ENCODE peak calls at places on chromosomes 2 and 18, in eight cellular contexts. One of them, this sample, is unnamed.

GRCh38 chr2:40240067-40240466 is 211.8 kb downstream of the SLC8A1 start:
- DNase-seq in NB4: no peak
- DNase-seq in stomach: peak; percentile 39
- DNase-seq in B cell: no peak
- DNase-seq in A549: no peak
- DNase-seq in CD8-positive, alpha-beta T cell: no peak
- DNase-seq in endodermal cell: no peak
- DNase-seq in MCF 10A: peak; percentile 77
- DNase-seq in this sample: no peak

GRCh38 chr18:11260963-11261441 is 111.6 kb upstream of the PIEZO2 start:
- DNase-seq in NB4: no peak
- DNase-seq in stomach: no peak
- DNase-seq in B cell: no peak
- DNase-seq in A549: no peak
- DNase-seq in CD8-positive, alpha-beta T cell: no peak
- DNase-seq in endodermal cell: peak; percentile 59
- DNase-seq in MCF 10A: no peak
- DNase-seq in this sample: no peak

GRCh38 chr18:9933865-9934264 is 20.0 kb downstream of the VAPA start:
- DNase-seq in NB4: no peak
- DNase-seq in stomach: no peak
- DNase-seq in B cell: no peak
- DNase-seq in A549: no peak
- DNase-seq in CD8-positive, alpha-beta T cell: no peak
- DNase-seq in endodermal cell: no peak
- DNase-seq in MCF 10A: no peak
- DNase-seq in this sample: no peak

GRCh38 chr18:59909289-59910036 is 9.7 kb downstream of the PMAIP1 start:
- DNase-seq in NB4: no peak
- DNase-seq in stomach: no peak
- DNase-seq in B cell: no peak
- DNase-seq in A549: no peak
- DNase-seq in CD8-positive, alpha-beta T cell: no peak
- DNase-seq in endodermal cell: no peak
- DNase-seq in MCF 10A: no peak
- DNase-seq in this sample: no peak

GRCh38 chr18:57959278-57959677 is 84.7 kb upstream of the NEDD4L start:
- DNase-seq in NB4: peak; percentile 29
- DNase-seq in stomach: peak; percentile 69
- DNase-seq in B cell: peak; percentile 57
- DNase-seq in A549: peak; percentile 67
- DNase-seq in CD8-positive, alpha-beta T cell: no peak
- DNase-seq in endodermal cell: peak; percentile 77
- DNase-seq in MCF 10A: peak; percentile 84
- DNase-seq in this sample: peak; percentile 72

GRCh38 chr2:109131777-109132176 is 2.8 kb downstream of the SH3RF3 start:
- DNase-seq in NB4: no peak
- DNase-seq in stomach: no peak
- DNase-seq in B cell: no peak
- DNase-seq in A549: no peak
- DNase-seq in CD8-positive, alpha-beta T cell: no peak
- DNase-seq in endodermal cell: no peak
- DNase-seq in MCF 10A: no peak
- DNase-seq in this sample: no peak

GRCh38 chr18:55544028-55544427 is 44.0 kb downstream of the TCF4 start:
- DNase-seq in NB4: no peak
- DNase-seq in stomach: no peak
- DNase-seq in B cell: no peak
- DNase-seq in A549: no peak
- DNase-seq in CD8-positive, alpha-beta T cell: no peak
- DNase-seq in endodermal cell: no peak
- DNase-seq in MCF 10A: no peak
- DNase-seq in this sample: no peak

GRCh38 chr2:201021914-201022313 is 49.6 kb downstream of the HYCC2 start:
- DNase-seq in NB4: no peak
- DNase-seq in stomach: no peak
- DNase-seq in B cell: no peak
- DNase-seq in A549: no peak
- DNase-seq in CD8-positive, alpha-beta T cell: no peak
- DNase-seq in endodermal cell: no peak
- DNase-seq in MCF 10A: no peak
- DNase-seq in this sample: no peak

GRCh38 chr2:12950957-12951656 is 234.4 kb downstream of the TRIB2 start:
- DNase-seq in NB4: no peak
- DNase-seq in stomach: no peak
- DNase-seq in B cell: no peak
- DNase-seq in A549: no peak
- DNase-seq in CD8-positive, alpha-beta T cell: no peak
- DNase-seq in endodermal cell: no peak
- DNase-seq in MCF 10A: no peak
- DNase-seq in this sample: no peak

GRCh38 chr2:230916218-230916617 is 8.8 kb downstream of the GPR55 start:
- DNase-seq in NB4: no peak
- DNase-seq in stomach: peak; percentile 15
- DNase-seq in B cell: no peak
- DNase-seq in A549: no peak
- DNase-seq in CD8-positive, alpha-beta T cell: no peak
- DNase-seq in endodermal cell: peak; percentile 19
- DNase-seq in MCF 10A: no peak
- DNase-seq in this sample: no peak

GRCh38 chr2:86778957-86779356 is 11.8 kb downstream of the CD8A start:
- DNase-seq in NB4: peak; percentile 12
- DNase-seq in stomach: no peak
- DNase-seq in B cell: no peak
- DNase-seq in A549: no peak
- DNase-seq in CD8-positive, alpha-beta T cell: no peak
- DNase-seq in endodermal cell: no peak
- DNase-seq in MCF 10A: no peak
- DNase-seq in this sample: no peak

GRCh38 chr2:196277002-196277401 is 105.6 kb upstream of the STK17B start:
- DNase-seq in NB4: peak; percentile 78
- DNase-seq in stomach: no peak
- DNase-seq in B cell: peak; percentile 74
- DNase-seq in A549: no peak
- DNase-seq in CD8-positive, alpha-beta T cell: peak; percentile 45
- DNase-seq in endodermal cell: no peak
- DNase-seq in MCF 10A: no peak
- DNase-seq in this sample: peak; percentile 13

GRCh38 chr18:32552421-32553030 is 81.8 kb upstream of the GAREM1 start:
- DNase-seq in NB4: peak; percentile 64
- DNase-seq in stomach: peak; percentile 71
- DNase-seq in B cell: peak; percentile 62
- DNase-seq in A549: peak; percentile 34
- DNase-seq in CD8-positive, alpha-beta T cell: peak; percentile 55
- DNase-seq in endodermal cell: peak; percentile 89
- DNase-seq in MCF 10A: peak; percentile 81
- DNase-seq in this sample: peak; percentile 83

GRCh38 chr18:57095884-57096283 is 51.0 kb upstream of the BOD1L2 start:
- DNase-seq in NB4: peak; percentile 34
- DNase-seq in stomach: no peak
- DNase-seq in B cell: no peak
- DNase-seq in A549: no peak
- DNase-seq in CD8-positive, alpha-beta T cell: no peak
- DNase-seq in endodermal cell: no peak
- DNase-seq in MCF 10A: no peak
- DNase-seq in this sample: no peak

GRCh38 chr2:236872971-236873370 is 212.7 kb upstream of the COPS8 start:
- DNase-seq in NB4: no peak
- DNase-seq in stomach: no peak
- DNase-seq in B cell: no peak
- DNase-seq in A549: no peak
- DNase-seq in CD8-positive, alpha-beta T cell: no peak
- DNase-seq in endodermal cell: no peak
- DNase-seq in MCF 10A: no peak
- DNase-seq in this sample: no peak

GRCh38 chr2:7845332-7845731 is 836.5 kb upstream of the ID2 start:
- DNase-seq in NB4: peak; percentile 37
- DNase-seq in stomach: no peak
- DNase-seq in B cell: no peak
- DNase-seq in A549: no peak
- DNase-seq in CD8-positive, alpha-beta T cell: no peak
- DNase-seq in endodermal cell: peak; percentile 25
- DNase-seq in MCF 10A: no peak
- DNase-seq in this sample: no peak

GRCh38 chr18:78576967-78577366 is 402.7 kb upstream of the SALL3 start:
- DNase-seq in NB4: no peak
- DNase-seq in stomach: no peak
- DNase-seq in B cell: no peak
- DNase-seq in A549: no peak
- DNase-seq in CD8-positive, alpha-beta T cell: no peak
- DNase-seq in endodermal cell: no peak
- DNase-seq in MCF 10A: no peak
- DNase-seq in this sample: no peak

DNA sequence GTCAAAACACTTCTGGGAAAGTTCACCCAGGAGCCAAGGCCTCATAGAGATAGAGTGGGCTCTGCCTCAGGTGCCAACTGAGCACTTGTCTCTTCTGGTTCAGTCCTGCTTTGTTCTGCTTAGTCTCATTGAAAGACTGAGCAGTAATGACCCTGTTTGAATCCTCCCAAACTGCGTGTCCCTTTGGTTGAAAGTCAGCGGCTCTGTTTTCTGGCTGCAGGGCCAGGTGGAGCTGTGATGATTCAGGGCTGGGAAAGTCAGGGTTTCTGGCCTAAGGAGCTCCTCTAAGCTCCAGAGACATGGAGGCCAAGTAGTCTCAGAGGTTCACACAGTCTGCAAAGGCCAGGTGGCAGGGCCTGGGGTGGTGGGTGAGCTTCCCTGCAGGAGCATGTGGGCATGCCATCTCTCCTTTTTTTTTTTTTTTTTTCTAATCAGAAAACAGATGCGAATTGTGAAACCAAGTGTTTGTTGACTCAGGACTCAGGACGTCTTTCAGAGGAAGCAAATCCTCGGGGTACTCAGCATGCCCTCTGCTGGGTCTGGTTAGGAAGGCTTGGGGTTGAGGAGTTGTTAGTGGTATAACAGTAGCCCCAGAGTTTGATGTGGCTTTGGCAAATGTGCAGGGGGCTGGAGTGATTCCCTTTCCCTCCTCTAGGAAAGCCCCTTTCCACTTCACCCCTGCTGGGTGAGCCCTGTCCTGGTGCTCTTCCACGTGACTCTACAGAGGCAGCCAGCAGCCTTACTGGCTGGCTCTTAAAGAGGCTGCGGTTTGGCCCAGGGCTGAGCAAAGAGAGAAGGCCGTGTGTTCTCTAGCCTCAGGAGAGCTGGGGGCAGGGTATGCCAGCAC is 38.3 kb downstream of the TMEM17 start:
- DNase-seq in NB4: peak; percentile 21
- DNase-seq in stomach: no peak
- DNase-seq in B cell: no peak
- DNase-seq in A549: peak; percentile 25
- DNase-seq in CD8-positive, alpha-beta T cell: no peak
- DNase-seq in endodermal cell: no peak
- DNase-seq in MCF 10A: peak; percentile 57
- DNase-seq in this sample: no peak
- TF ChIP-seq CTCF in NB4: no peak
- TF ChIP-seq CTCF in stomach: no peak
- TF ChIP-seq CTCF in B cell: no peak
- TF ChIP-seq CTCF in A549: no peak
- TF ChIP-seq CTCF in CD8-positive, alpha-beta T cell: no peak
- TF ChIP-seq CTCF in endodermal cell: peak; percentile 51
- TF ChIP-seq CTCF in MCF 10A: no peak
- TF ChIP-seq CTCF in this sample: no peak

GRCh38 chr2:69643602-69644505 is at the start of gene AAK1:
- DNase-seq in NB4: peak; percentile 96
- DNase-seq in stomach: peak; percentile 91
- DNase-seq in B cell: peak; percentile 80
- DNase-seq in A549: peak; percentile 91
- DNase-seq in CD8-positive, alpha-beta T cell: peak; percentile 89
- DNase-seq in endodermal cell: peak; percentile 94
- DNase-seq in MCF 10A: peak; percentile 86
- DNase-seq in this sample: peak; percentile 89

GRCh38 chr2:69641887-69642708 is 1.4 kb downstream of the AAK1 start:
- DNase-seq in NB4: no peak
- DNase-seq in stomach: no peak
- DNase-seq in B cell: no peak
- DNase-seq in A549: no peak
- DNase-seq in CD8-positive, alpha-beta T cell: no peak
- DNase-seq in endodermal cell: no peak
- DNase-seq in MCF 10A: no peak
- DNase-seq in this sample: no peak

GRCh38 chr2:69644506-69644979 is 1.0 kb upstream of the AAK1 start:
- DNase-seq in NB4: no peak
- DNase-seq in stomach: no peak
- DNase-seq in B cell: no peak
- DNase-seq in A549: no peak
- DNase-seq in CD8-positive, alpha-beta T cell: no peak
- DNase-seq in endodermal cell: no peak
- DNase-seq in MCF 10A: no peak
- DNase-seq in this sample: no peak

GRCh38 chr2:69645026-69645425 is 1.5 kb upstream of the AAK1 start:
- DNase-seq in NB4: peak; percentile 58
- DNase-seq in stomach: no peak
- DNase-seq in B cell: no peak
- DNase-seq in A549: no peak
- DNase-seq in CD8-positive, alpha-beta T cell: peak; percentile 55
- DNase-seq in endodermal cell: peak; percentile 53
- DNase-seq in MCF 10A: no peak
- DNase-seq in this sample: no peak

GRCh38 chr2:69642709-69643601 is 584 bp downstream of the AAK1 start:
- DNase-seq in NB4: peak; percentile 91
- DNase-seq in stomach: no peak
- DNase-seq in B cell: peak; percentile 33
- DNase-seq in A549: peak; percentile 58
- DNase-seq in CD8-positive, alpha-beta T cell: peak; percentile 74
- DNase-seq in endodermal cell: peak; percentile 79
- DNase-seq in MCF 10A: peak; percentile 76
- DNase-seq in this sample: peak; percentile 39
- TF ChIP-seq CTCF in NB4: no peak
- TF ChIP-seq CTCF in stomach: no peak
- TF ChIP-seq CTCF in B cell: no peak
- TF ChIP-seq CTCF in A549: no peak
- TF ChIP-seq CTCF in CD8-positive, alpha-beta T cell: no peak
- TF ChIP-seq CTCF in endodermal cell: no peak
- TF ChIP-seq CTCF in MCF 10A: no peak
- TF ChIP-seq CTCF in this sample: no peak

DNA sequence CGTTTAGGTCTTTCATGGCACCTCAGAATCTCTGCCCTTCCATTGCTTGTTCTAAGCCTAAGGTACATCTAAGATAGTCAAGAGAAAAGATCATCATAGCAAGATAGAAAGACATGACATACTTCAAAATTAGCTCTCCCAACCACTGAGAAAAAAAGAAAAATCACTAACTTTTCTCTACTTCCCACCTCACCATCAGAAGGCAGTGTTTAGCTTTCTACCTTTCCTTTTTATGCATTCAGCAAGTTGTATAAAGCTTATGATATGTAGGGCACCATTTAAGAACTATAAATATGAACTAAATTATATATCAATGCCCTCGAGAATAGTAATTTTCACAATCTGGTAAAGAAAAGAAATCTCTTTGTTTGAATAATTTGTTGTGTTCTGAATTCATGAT is 331.8 kb upstream of the VWC2L start:
- DNase-seq in NB4: no peak
- DNase-seq in stomach: no peak
- DNase-seq in B cell: no peak
- DNase-seq in A549: no peak
- DNase-seq in CD8-positive, alpha-beta T cell: no peak
- DNase-seq in endodermal cell: no peak
- DNase-seq in MCF 10A: no peak
- DNase-seq in this sample: no peak
- TF ChIP-seq CTCF in NB4: no peak
- TF ChIP-seq CTCF in stomach: no peak
- TF ChIP-seq CTCF in B cell: no peak
- TF ChIP-seq CTCF in A549: no peak
- TF ChIP-seq CTCF in CD8-positive, alpha-beta T cell: no peak
- TF ChIP-seq CTCF in endodermal cell: peak; percentile 29
- TF ChIP-seq CTCF in MCF 10A: no peak
- TF ChIP-seq CTCF in this sample: no peak

GRCh38 chr18:45745817-45746461 is 22.0 kb downstream of the SLC14A1 start:
- DNase-seq in NB4: peak; percentile 29
- DNase-seq in stomach: no peak
- DNase-seq in B cell: no peak
- DNase-seq in A549: no peak
- DNase-seq in CD8-positive, alpha-beta T cell: no peak
- DNase-seq in endodermal cell: no peak
- DNase-seq in MCF 10A: no peak
- DNase-seq in this sample: no peak
- TF ChIP-seq CTCF in NB4: no peak
- TF ChIP-seq CTCF in stomach: no peak
- TF ChIP-seq CTCF in B cell: no peak
- TF ChIP-seq CTCF in A549: no peak
- TF ChIP-seq CTCF in CD8-positive, alpha-beta T cell: no peak
- TF ChIP-seq CTCF in endodermal cell: no peak
- TF ChIP-seq CTCF in MCF 10A: no peak
- TF ChIP-seq CTCF in this sample: no peak

This sample was measured in Calu3.